ENCODE peak calls at places on chromosomes 12 and 14, in four cellular contexts. T, X, S and O are unnamed samples.
A peak's percentile ranks its signal among the peaks of the same experiment; 100 is the strongest.

GRCh38 chr14:68297871-68298468 is 478.4 kb downstream of the RAD51B start:
- DNase-seq in S (no peak), X (no peak), T (no peak), O (no peak)

GRCh38 chr12:4293299-4293941 is 19.9 kb downstream of the CCND2 start:
- DNase-seq in X (no peak), S (no peak), T (no peak), O (no peak)

GRCh38 chr12:69405466-69405865 is 45.9 kb downstream of the YEATS4 start:
- DNase-seq in S (no peak), T (no peak), X (no peak), O (no peak)

GRCh38 chr12:127253797-127254196 is 1013.2 kb upstream of the TMEM132C start:
- DNase-seq in X (no peak), T (no peak), S (no peak), O (no peak)

GRCh38 chr14:35213143-35213788 is 78.9 kb upstream of the PSMA6 start:
- DNase-seq in S (no peak), X (no peak), T (no peak), O (no peak)

GRCh38 chr12:12048714-12049113 is 22.0 kb upstream of the BCL2L14 start:
- DNase-seq in S (no peak), T (no peak), X (no peak), O (no peak)

GRCh38 chr12:26029741-26030033 is 71.2 kb downstream of the RASSF8 start:
- DNase-seq in X (no peak), S (no peak), T (no peak), O (no peak)

GRCh38 chr14:104580961-104581360 is 1.4 kb downstream of the C14orf180 start:
- DNase-seq in T (peak; percentile 27), X (peak; percentile 83), S (no peak), O (no peak)

GRCh38 chr12:30909721-30910350 is 16.7 kb upstream of the TSPAN11 start:
- DNase-seq in T (no peak), S (no peak), X (no peak), O (no peak)

GRCh38 chr12:93429448-93429847 is 12.3 kb downstream of the UBE2N start:
- DNase-seq in S (no peak), X (no peak), T (no peak), O (no peak)

GRCh38 chr14:61841145-61841544 is 78.9 kb downstream of the SNAPC1 start:
- DNase-seq in T (no peak), X (no peak), S (no peak), O (no peak)

GRCh38 chr12:65765436-65765813 is 58.9 kb upstream of the HMGA2 start:
- DNase-seq in X (no peak), S (no peak), T (no peak), O (no peak)

GRCh38 chr14:68576031-68576430 is 216.8 kb downstream of the ZFP36L1 start:
- DNase-seq in S (no peak), T (no peak), X (no peak), O (peak; percentile 32)

GRCh38 chr14:75440733-75441474 is 13.1 kb downstream of the JDP2 start:
- DNase-seq in S (no peak), T (no peak), X (peak; percentile 51), O (no peak)

GRCh38 chr12:81450920-81451739 is 308.0 kb downstream of the PPFIA2 start:
- DNase-seq in T (no peak), X (no peak), S (no peak), O (no peak)

GRCh38 chr12:12379831-12380730 is 23.2 kb downstream of the BORCS5 start:
- DNase-seq in S (no peak), T (no peak), X (no peak), O (no peak)

GRCh38 chr12:116060765-116061164 is 216.7 kb downstream of the MED13L start:
- DNase-seq in X (no peak), S (no peak), T (no peak), O (no peak)

GRCh38 chr14:53412819-53413664 is 259.9 kb upstream of the DDHD1 start:
- DNase-seq in S (no peak), T (no peak), X (no peak), O (no peak)

GRCh38 chr14:102927878-102928411 is 5.5 kb downstream of the AMN start:
- DNase-seq in S (peak; percentile 77), T (no peak), X (no peak), O (no peak)

GRCh38 chr14:49220492-49220891 is 365.7 kb downstream of the RPS29 start:
- DNase-seq in X (no peak), S (no peak), T (no peak), O (no peak)

GRCh38 chr14:103204852-103205540 is 81.7 kb downstream of the TNFAIP2 start:
- DNase-seq in T (no peak), X (no peak), S (no peak), O (no peak)

GRCh38 chr12:110183386-110183785 is 59.2 kb downstream of the IFT81 start:
- DNase-seq in S (no peak), X (no peak), T (no peak), O (no peak)